ENCODE peak calls at places on chromosome 3, in four cellular contexts. D is naive thymus-derived CD8-positive, alpha-beta T cell; O is neural progenitor cell; T is NCI-H1694 treated with DMSO at 0.1 percent for 48 hours. V is an unnamed sample.
A peak's percentile ranks its signal among the peaks of the same experiment; 100 is the strongest.

GRCh38 chr3:159059395-159059794 is 257.5 kb downstream of the MFSD1 start:
- DNase-seq in D (no peak), O (no peak), T (no peak), V (no peak)

GRCh38 chr3:194514626-194515025 is 27.8 kb upstream of the ATP13A3 start:
- DNase-seq in D (no peak), O (no peak), T (no peak), V (no peak)

GRCh38 chr3:105334138-105334882 is 32.4 kb upstream of the ALCAM start:
- DNase-seq in D (no peak), O (no peak), T (no peak), V (no peak)

GRCh38 chr3:182309120-182309519 is 484.2 kb upstream of the ATP11B start:
- DNase-seq in D (no peak), O (no peak), T (no peak), V (no peak)

GRCh38 chr3:112378989-112379692 is 46.2 kb downstream of the CD200 start:
- DNase-seq in D (no peak), O (no peak), T (no peak), V (peak; percentile 89)

GRCh38 chr3:190574473-190574872 is 60.6 kb downstream of the IL1RAP start:
- DNase-seq in D (no peak), O (no peak), T (no peak), V (no peak)

GRCh38 chr3:108486910-108487309 is 23.5 kb downstream of the MYH15 start:
- DNase-seq in D (no peak), O (no peak), T (peak; percentile 32), V (no peak)

GRCh38 chr3:147394168-147394941 is 12.0 kb downstream of the ZIC4 start:
- DNase-seq in D (no peak), O (peak; percentile 64), T (no peak), V (no peak)

GRCh38 chr3:133038089-133038730 is at the start of gene TMEM108:
- DNase-seq in D (no peak), O (peak; percentile 97), T (peak; percentile 86), V (peak; percentile 2)

GRCh38 chr3:190258634-190259033 is 63.6 kb downstream of the CLDN1 start:
- DNase-seq in D (no peak), O (peak; percentile 62), T (no peak), V (no peak)

GRCh38 chr3:122513386-122514122 is 1.2 kb downstream of the KPNA1 start:
- DNase-seq in D (no peak), O (peak; percentile 15), T (no peak), V (no peak)

GRCh38 chr3:34111361-34111760 is 312.9 kb downstream of the PDCD6IP start:
- DNase-seq in D (no peak), O (no peak), T (no peak), V (no peak)

GRCh38 chr3:102024270-102024904 is 175.1 kb downstream of the NFKBIZ start:
- DNase-seq in D (no peak), O (no peak), T (no peak), V (no peak)

GRCh38 chr3:142863965-142864924 is 24.6 kb downstream of the PCOLCE2 start:
- DNase-seq in D (no peak), O (no peak), T (peak; percentile 17), V (no peak)

GRCh38 chr3:42032693-42033349 is 58.3 kb upstream of the TRAK1 start:
- DNase-seq in D (no peak), O (peak; percentile 91), T (peak; percentile 75), V (peak; percentile 74)

GRCh38 chr3:123449092-123449985 is 449 bp upstream of the ADCY5 start:
- DNase-seq in D (no peak), O (peak; percentile 73), T (no peak), V (no peak)

GRCh38 chr3:123764642-123765041 is 119.5 kb downstream of the MYLK start:
- DNase-seq in D (no peak), O (no peak), T (no peak), V (no peak)

GRCh38 chr3:194485876-194486539 is 794 bp downstream of the ATP13A3 start:
- DNase-seq in D (peak; percentile 39), O (peak; percentile 29), T (no peak), V (no peak)

GRCh38 chr3:45088959-45089358 is 57.2 kb downstream of the CDCP1 start:
- DNase-seq in D (no peak), O (no peak), T (no peak), V (no peak)

GRCh38 chr3:180123928-180124327 is 87.2 kb upstream of the PEX5L start:
- DNase-seq in D (no peak), O (no peak), T (no peak), V (no peak)

GRCh38 chr3:197487911-197488391 is 67.8 kb downstream of the BDH1 start:
- DNase-seq in D (no peak), O (no peak), T (peak; percentile 28), V (peak; percentile 63)

GRCh38 chr3:65854606-65855304 is 184.0 kb downstream of the MAGI1 start:
- DNase-seq in D (no peak), O (no peak), T (peak; percentile 2), V (no peak)

GRCh38 chr3:94336076-94336741 is 273.3 kb downstream of the NSUN3 start:
- DNase-seq in D (no peak), O (peak; percentile 64), T (no peak), V (peak; percentile 27)

GRCh38 chr3:153379516-153379915 is 217.5 kb downstream of the RAP2B start:
- DNase-seq in D (no peak), O (no peak), T (no peak), V (no peak)

GRCh38 chr3:186320862-186321568 is 41.0 kb downstream of the DGKG start:
- DNase-seq in D (no peak), O (no peak), T (peak; percentile 8), V (no peak)

GRCh38 chr3:132549890-132550578 is 47.0 kb upstream of the ACKR4 start:
- DNase-seq in D (no peak), O (no peak), T (no peak), V (no peak)

GRCh38 chr3:88003115-88003755 is 55.6 kb downstream of the CGGBP1 start:
- DNase-seq in D (no peak), O (peak; percentile 52), T (no peak), V (peak; percentile 26)

GRCh38 chr3:49023775-49024174 is 1.9 kb downstream of the NDUFAF3 start:
- DNase-seq in D (no peak), O (no peak), T (no peak), V (no peak)

GRCh38 chr3:13507791-13508339 is 27.8 kb downstream of the HDAC11 start:
- DNase-seq in D (no peak), O (peak; percentile 37), T (no peak), V (no peak)

GRCh38 chr3:13706886-13707285 is 158.0 kb downstream of the FBLN2 start:
- DNase-seq in D (no peak), O (no peak), T (no peak), V (no peak)

GRCh38 chr3:63909431-63909830 is 2.8 kb downstream of the SCAANT1 start:
- DNase-seq in D (no peak), O (no peak), T (no peak), V (no peak)

GRCh38 chr3:142444343-142444742 is 3.5 kb downstream of the XRN1 start:
- DNase-seq in D (no peak), O (no peak), T (no peak), V (no peak)

GRCh38 chr3:50652709-50653108 is 22.0 kb upstream of the DOCK3 start:
- DNase-seq in D (no peak), O (peak; percentile 57), T (no peak), V (no peak)

GRCh38 chr3:8987673-8988655 is 24.7 kb upstream of the RAD18 start:
- DNase-seq in D (peak; percentile 40), O (peak; percentile 83), T (peak; percentile 21), V (peak; percentile 35)

GRCh38 chr3:127139601-127140500 is 53.1 kb upstream of the PRR23E start:
- DNase-seq in D (no peak), O (no peak), T (no peak), V (no peak)

GRCh38 chr3:193590088-193590856 is 2.7 kb upstream of the OPA1 start:
- DNase-seq in D (no peak), O (no peak), T (no peak), V (peak; percentile 17)

GRCh38 chr3:101195951-101196713 is 124.2 kb downstream of the IMPG2 start:
- DNase-seq in D (no peak), O (peak; percentile 74), T (peak; percentile 7), V (peak; percentile 57)

GRCh38 chr3:117036259-117036799 is 326.8 kb downstream of the TUSC7 start:
- DNase-seq in D (no peak), O (no peak), T (no peak), V (peak; percentile 82)

V was measured in fibroblast of the conjunctiva.